ENCODE peak calls at places on chromosomes 3 and 15, in six cellular contexts. J is SJCRH30, N is psoas muscle, L is brain microvascular endothelial cell, P is tibial nerve, A is left lung. V is an unnamed sample.

GRCh38 chr15:68209735-68210408 is 4.7 kb upstream of the CALML4 start:
- DNase-seq in J (no peak), A (no peak), P (no peak), L (no peak), N (no peak), V (no peak)

GRCh38 chr15:75153565-75154248 is 48.0 kb upstream of the C15orf39 start:
- DNase-seq in P (no peak), N (no peak), L (no peak), A (no peak), J (no peak), V (no peak)

GRCh38 chr3:64305731-64306130 is 80.5 kb upstream of the PRICKLE2 start:
- DNase-seq in N (no peak), J (no peak), L (no peak), A (no peak), P (no peak), V (no peak)

GRCh38 chr3:73228425-73228824 is 167.0 kb downstream of the EBLN2 start:
- DNase-seq in N (no peak), J (no peak), A (no peak), P (no peak), L (no peak), V (no peak)

GRCh38 chr15:87045741-87046140 is 966.1 kb downstream of the AGBL1 start:
- DNase-seq in J (no peak), N (no peak), L (no peak), A (no peak), P (no peak), V (no peak)

GRCh38 chr3:179652467-179653105 is at the start of gene USP13:
- DNase-seq in P (no peak), L (peak), A (peak), J (peak), N (peak), V (peak)

GRCh38 chr3:50624634-50625033 is 7.7 kb downstream of the MAPKAPK3 start:
- DNase-seq in P (no peak), L (no peak), A (no peak), N (no peak), J (no peak), V (no peak)

GRCh38 chr3:64685331-64685799 is 2.4 kb downstream of the ADAMTS9 start:
- DNase-seq in L (no peak), N (peak), J (no peak), A (peak), P (no peak), V (peak)

GRCh38 chr15:68471552-68471951 is 39.6 kb upstream of the ITGA11 start:
- DNase-seq in L (no peak), A (no peak), N (no peak), J (no peak), P (no peak), V (no peak)

GRCh38 chr3:123006587-123006986 is 21.0 kb downstream of the SEMA5B start:
- DNase-seq in J (no peak), L (no peak), N (no peak), P (no peak), A (no peak), V (no peak)

GRCh38 chr3:122382888-122383666 is at the start of gene MIX23:
- DNase-seq in L (peak), N (peak), J (peak), P (peak), A (peak), V (peak)

GRCh38 chr3:121592856-121593702 is at the start of gene FBXO40:
- DNase-seq in A (no peak), L (no peak), P (no peak), J (peak), N (peak), V (peak)

GRCh38 chr3:7432610-7433009 is 571.7 kb downstream of the GRM7 start:
- DNase-seq in J (no peak), L (no peak), A (no peak), N (no peak), P (no peak), V (no peak)

GRCh38 chr15:23687143-23687470 is at the start of gene NDN:
- DNase-seq in A (peak), N (peak), L (no peak), P (no peak), J (no peak), V (no peak)

GRCh38 chr3:148600440-148600839 is 97.3 kb upstream of the AGTR1 start:
- DNase-seq in L (no peak), P (no peak), A (no peak), J (no peak), N (no peak), V (no peak)

GRCh38 chr3:52431459-52432223 is 13.3 kb downstream of the SEMA3G start:
- DNase-seq in J (no peak), P (no peak), A (no peak), L (no peak), N (no peak), V (no peak)

GRCh38 chr3:78823859-78824258 is 943.9 kb downstream of the ROBO1 start:
- DNase-seq in P (no peak), L (peak), N (no peak), A (no peak), J (no peak), V (no peak)

GRCh38 chr15:68411276-68411675 is 20.7 kb downstream of the ITGA11 start:
- DNase-seq in A (no peak), P (no peak), J (no peak), L (no peak), N (no peak), V (no peak)

GRCh38 chr15:38197553-38197952 is 55.1 kb upstream of the SPRED1 start:
- DNase-seq in A (no peak), L (no peak), P (no peak), J (peak), N (no peak), V (no peak)

GRCh38 chr15:79089890-79090486 is 592 bp downstream of the RASGRF1 start:
- DNase-seq in N (no peak), L (no peak), A (no peak), P (no peak), J (no peak), V (no peak)

GRCh38 chr15:63839717-63840116 is 6.0 kb upstream of the HERC1 start:
- DNase-seq in P (no peak), N (no peak), J (no peak), L (no peak), A (no peak), V (no peak)

GRCh38 chr3:114380233-114380645 is 86.4 kb downstream of the TIGIT start:
- DNase-seq in J (peak), A (peak), L (peak), P (peak), N (peak), V (peak)

GRCh38 chr15:82944840-82945239 is 7.7 kb downstream of the HOMER2 start:
- DNase-seq in J (no peak), L (no peak), P (no peak), N (no peak), A (no peak), V (no peak)

GRCh38 chr3:24590344-24590880 is 95.8 kb upstream of the THRB start:
- DNase-seq in N (no peak), J (no peak), A (no peak), P (no peak), L (no peak), V (no peak)

GRCh38 chr3:39361252-39361927 is 21.8 kb upstream of the SLC25A38 start:
- DNase-seq in N (no peak), L (no peak), J (no peak), P (no peak), A (no peak), V (no peak)

GRCh38 chr15:47725924-47726323 is 8.6 kb downstream of the SEMA6D start:
- DNase-seq in P (no peak), A (peak), N (no peak), L (no peak), J (no peak), V (peak)

GRCh38 chr3:126194713-126195305 is 14.4 kb upstream of the ALDH1L1 start:
- DNase-seq in A (no peak), N (no peak), P (no peak), J (peak), L (no peak), V (no peak)

GRCh38 chr3:108089544-108089943 is 1.3 kb downstream of the CD47 start:
- DNase-seq in L (no peak), J (peak), P (no peak), A (no peak), N (no peak), V (no peak)

GRCh38 chr3:108090066-108090700 is 648 bp downstream of the CD47 start:
- DNase-seq in N (no peak), L (no peak), A (peak), P (peak), J (peak), V (peak)

GRCh38 chr3:108088146-108088545 is 2.7 kb downstream of the CD47 start:
- DNase-seq in L (no peak), P (no peak), N (no peak), A (no peak), J (no peak), V (no peak)

GRCh38 chr3:108086653-108087052 is 4.2 kb downstream of the CD47 start:
- DNase-seq in J (no peak), A (no peak), P (no peak), N (no peak), L (no peak), V (no peak)

DNA sequence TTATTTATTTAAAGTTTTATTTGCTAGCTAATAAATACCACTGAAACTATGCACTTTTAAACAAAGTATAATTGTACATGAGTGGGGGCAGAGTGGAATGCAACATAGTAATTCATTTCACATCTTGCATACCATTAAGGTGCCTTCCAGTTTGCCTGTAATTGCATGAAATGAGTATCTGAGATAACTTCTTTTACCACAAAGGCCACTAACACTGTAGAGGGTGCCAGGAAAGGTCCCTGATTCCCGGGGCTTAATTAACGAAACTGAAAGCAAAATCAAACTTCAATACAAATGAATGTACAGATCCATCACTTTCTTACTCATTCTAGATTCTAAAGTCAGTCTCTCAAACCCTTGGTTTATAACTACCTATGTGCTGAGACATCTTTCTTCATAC is 2.1 kb downstream of the CD47 start:
- DNase-seq in A (no peak), L (no peak), P (no peak), N (no peak), J (no peak), V (no peak)
- H3K4me3 ChIP-seq in A (peak), L (no peak), P (peak), N (peak), J (no peak), V (peak)

DNA sequence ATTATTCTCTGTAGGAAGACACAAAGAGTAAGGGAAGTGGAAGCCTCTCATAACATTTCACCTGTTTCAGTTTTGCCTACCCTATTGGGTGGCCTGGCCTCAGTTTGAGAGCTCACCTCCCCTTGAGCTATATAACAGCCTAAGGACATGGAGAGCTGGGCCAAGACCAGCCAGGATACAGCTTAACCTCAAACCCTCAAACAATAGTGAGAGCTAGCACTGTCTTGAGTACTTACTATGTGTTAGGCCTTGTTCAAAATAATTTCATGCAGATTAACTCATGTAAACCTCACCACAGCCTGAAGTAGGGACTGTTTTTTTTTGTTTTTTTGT is 15.0 kb upstream of the TBL1XR1 start:
- DNase-seq in P (no peak), A (no peak), N (no peak), L (no peak), J (peak), V (no peak)
- H3K27ac ChIP-seq in P (no peak), A (no peak), N (no peak), L (no peak), J (peak), V (no peak)

GRCh38 chr3:72185549-72186484 is 400.9 kb upstream of the PROK2 start:
- DNase-seq in N (no peak), L (peak), P (no peak), A (no peak), J (no peak), V (no peak)

GRCh38 chr3:72183489-72183888 is 398.5 kb upstream of the PROK2 start:
- DNase-seq in J (no peak), A (no peak), L (no peak), N (no peak), P (no peak), V (no peak)

GRCh38 chr3:72187131-72187530 is 402.2 kb upstream of the PROK2 start:
- DNase-seq in A (no peak), N (no peak), P (no peak), L (no peak), J (peak), V (no peak)

GRCh38 chr3:72189344-72189743 is 404.4 kb upstream of the PROK2 start:
- DNase-seq in N (no peak), J (no peak), L (no peak), A (no peak), P (no peak), V (no peak)

GRCh38 chr3:72186485-72186864 is 401.5 kb upstream of the PROK2 start:
- DNase-seq in A (no peak), P (no peak), J (no peak), N (no peak), L (peak), V (no peak)
- H3K4me3 ChIP-seq in A (no peak), P (no peak), J (no peak), N (no peak), L (no peak), V (no peak)

GRCh38 chr3:194768586-194768985 is 82.9 kb downstream of the FAM43A start:
- DNase-seq in A (no peak), L (no peak), J (no peak), N (no peak), P (no peak), V (no peak)
- H3K27ac ChIP-seq in A (no peak), L (no peak), J (no peak), N (peak), P (no peak), V (peak)

DNA sequence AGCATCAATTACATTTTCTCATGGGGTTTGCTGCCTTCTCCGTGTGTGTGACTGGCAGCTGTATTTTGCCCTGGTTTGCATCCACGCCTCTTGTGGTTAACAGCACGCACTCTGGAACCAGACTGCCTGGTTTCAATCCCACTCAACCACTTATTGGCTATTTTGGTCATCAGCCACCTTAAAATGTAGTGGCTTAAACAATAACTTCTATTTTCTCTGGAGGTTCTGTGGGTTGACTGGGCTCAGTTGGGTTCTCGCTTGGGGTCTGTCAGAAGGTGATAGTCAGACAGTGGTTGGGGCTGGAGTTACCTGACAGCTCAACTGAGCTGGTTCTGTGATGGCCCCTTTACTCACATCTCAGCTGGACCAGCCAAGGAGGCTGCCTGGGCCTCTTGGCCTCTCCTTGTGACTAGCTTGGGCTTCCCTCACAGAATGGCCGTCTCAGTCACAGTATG is 36.8 kb downstream of the EHD4 start:
- DNase-seq in J (no peak), P (no peak), A (no peak), N (no peak), L (no peak), V (no peak)
- H3K4me3 ChIP-seq in J (no peak), P (no peak), A (no peak), N (no peak), L (no peak), V (no peak)

DNA sequence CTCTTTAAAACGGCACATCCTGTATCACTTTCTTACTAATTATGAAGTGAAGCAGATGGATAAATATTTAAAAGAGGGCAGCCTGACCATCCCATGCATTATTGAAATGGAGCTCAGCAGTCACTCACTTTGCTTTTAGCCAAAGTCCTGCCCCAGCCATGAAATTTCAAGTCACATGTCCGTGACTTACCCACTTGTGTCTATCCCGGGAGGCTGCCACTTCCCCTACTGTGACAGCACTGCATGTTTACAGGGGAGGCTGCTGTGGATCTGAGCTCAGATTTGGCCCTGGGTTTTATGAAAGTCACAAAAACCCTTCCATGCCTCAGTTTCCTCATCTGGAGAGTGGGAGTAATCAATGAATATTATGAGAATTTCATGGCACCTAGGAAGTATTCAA is 17.9 kb upstream of the LRRK1 start:
- DNase-seq in L (no peak), J (peak), A (no peak), P (no peak), N (no peak), V (no peak)
- H3K27ac ChIP-seq in L (no peak), J (peak), A (no peak), P (no peak), N (peak), V (no peak)

GRCh38 chr15:99451484-99451883 is 114.3 kb upstream of the MEF2A start:
- DNase-seq in P (no peak), L (no peak), N (no peak), J (no peak), A (no peak), V (no peak)

GRCh38 chr15:99452010-99452409 is 113.8 kb upstream of the MEF2A start:
- DNase-seq in J (no peak), P (no peak), L (no peak), A (no peak), N (no peak), V (no peak)

GRCh38 chr15:99454107-99454809 is 111.5 kb upstream of the MEF2A start:
- DNase-seq in N (no peak), A (no peak), J (no peak), P (no peak), L (no peak), V (no peak)

GRCh38 chr15:99453646-99454045 is 112.1 kb upstream of the MEF2A start:
- DNase-seq in A (no peak), N (no peak), P (no peak), L (no peak), J (no peak), V (no peak)

GRCh38 chr15:99452728-99453643 is 112.8 kb upstream of the MEF2A start:
- DNase-seq in J (no peak), P (peak), A (peak), L (no peak), N (peak), V (peak)
- H3K4me3 ChIP-seq in J (no peak), P (no peak), A (no peak), L (no peak), N (peak), V (no peak)

DNA sequence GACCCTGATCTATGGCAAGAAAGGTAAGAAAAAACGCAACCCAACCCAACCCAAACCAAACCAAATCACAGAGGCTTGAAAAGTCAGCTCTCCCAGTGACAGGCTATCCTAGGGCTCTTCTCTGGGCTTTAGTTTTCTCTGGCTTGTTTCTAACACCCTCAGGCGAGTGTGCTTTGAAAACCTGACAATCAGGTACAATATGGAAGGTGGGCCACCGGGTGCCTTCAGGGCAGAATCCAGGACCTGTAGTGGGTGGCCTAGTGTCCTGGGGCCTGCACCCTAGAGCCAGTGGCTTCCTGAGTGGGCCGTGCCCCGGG is 46.8 kb downstream of the BHLHE40 start:
- DNase-seq in A (no peak), L (no peak), J (peak), N (no peak), P (no peak), V (no peak)
- H3K27ac ChIP-seq in A (peak), L (peak), J (peak), N (peak), P (no peak), V (peak)